ENCODE peak calls at places on chromosomes 5 and 9, in nine cellular contexts. One of them, this sample, is unnamed.

GRCh38 chr5:10701567-10702039 is 59.4 kb downstream of the DAP start:
- DNase-seq in GM03348: peak
- DNase-seq in substantia nigra: no peak
- DNase-seq in NCI-H2081: peak
- DNase-seq in psoas muscle: no peak
- DNase-seq in stimulated activated CD4-positive, alpha-beta T cell treated with anti-CD3 and anti-CD28 coated beads, Interleukin-15, amount 100 ng/mL, for 1 hour: no peak
- DNase-seq in stomach: no peak
- DNase-seq in lower lobe of right lung: no peak
- DNase-seq in astrocyte: peak
- DNase-seq in this sample: peak

GRCh38 chr5:98768160-98769005 is 5.1 kb upstream of the RGMB start:
- DNase-seq in GM03348: peak
- DNase-seq in substantia nigra: no peak
- DNase-seq in NCI-H2081: peak
- DNase-seq in psoas muscle: peak
- DNase-seq in stimulated activated CD4-positive, alpha-beta T cell treated with anti-CD3 and anti-CD28 coated beads, Interleukin-15, amount 100 ng/mL, for 1 hour: no peak
- DNase-seq in stomach: peak
- DNase-seq in lower lobe of right lung: peak
- DNase-seq in astrocyte: peak
- DNase-seq in this sample: peak

GRCh38 chr9:119802115-119802514 is 432.9 kb upstream of the BRINP1 start:
- DNase-seq in GM03348: no peak
- DNase-seq in substantia nigra: no peak
- DNase-seq in NCI-H2081: no peak
- DNase-seq in psoas muscle: no peak
- DNase-seq in stimulated activated CD4-positive, alpha-beta T cell treated with anti-CD3 and anti-CD28 coated beads, Interleukin-15, amount 100 ng/mL, for 1 hour: no peak
- DNase-seq in stomach: no peak
- DNase-seq in lower lobe of right lung: no peak
- DNase-seq in astrocyte: no peak
- DNase-seq in this sample: no peak

GRCh38 chr5:10409504-10409903 is 32.2 kb upstream of the ROPN1L start:
- DNase-seq in GM03348: no peak
- DNase-seq in substantia nigra: no peak
- DNase-seq in NCI-H2081: no peak
- DNase-seq in psoas muscle: no peak
- DNase-seq in stimulated activated CD4-positive, alpha-beta T cell treated with anti-CD3 and anti-CD28 coated beads, Interleukin-15, amount 100 ng/mL, for 1 hour: no peak
- DNase-seq in stomach: no peak
- DNase-seq in lower lobe of right lung: no peak
- DNase-seq in astrocyte: no peak
- DNase-seq in this sample: no peak

GRCh38 chr9:109467936-109468335 is 30.2 kb downstream of the PTPN3 start:
- DNase-seq in GM03348: no peak
- DNase-seq in substantia nigra: no peak
- DNase-seq in NCI-H2081: peak
- DNase-seq in psoas muscle: no peak
- DNase-seq in stimulated activated CD4-positive, alpha-beta T cell treated with anti-CD3 and anti-CD28 coated beads, Interleukin-15, amount 100 ng/mL, for 1 hour: no peak
- DNase-seq in stomach: no peak
- DNase-seq in lower lobe of right lung: no peak
- DNase-seq in astrocyte: no peak
- DNase-seq in this sample: no peak

GRCh38 chr9:33737811-33738606 is 57.4 kb upstream of the PRSS3 start:
- DNase-seq in GM03348: peak
- DNase-seq in substantia nigra: no peak
- DNase-seq in NCI-H2081: peak
- DNase-seq in psoas muscle: no peak
- DNase-seq in stimulated activated CD4-positive, alpha-beta T cell treated with anti-CD3 and anti-CD28 coated beads, Interleukin-15, amount 100 ng/mL, for 1 hour: no peak
- DNase-seq in stomach: peak
- DNase-seq in lower lobe of right lung: no peak
- DNase-seq in astrocyte: peak
- DNase-seq in this sample: no peak

GRCh38 chr5:83914199-83914598 is 193.5 kb upstream of the HAPLN1 start:
- DNase-seq in GM03348: peak
- DNase-seq in substantia nigra: no peak
- DNase-seq in NCI-H2081: no peak
- DNase-seq in psoas muscle: no peak
- DNase-seq in stimulated activated CD4-positive, alpha-beta T cell treated with anti-CD3 and anti-CD28 coated beads, Interleukin-15, amount 100 ng/mL, for 1 hour: no peak
- DNase-seq in stomach: no peak
- DNase-seq in lower lobe of right lung: no peak
- DNase-seq in astrocyte: peak
- DNase-seq in this sample: peak

GRCh38 chr5:25362799-25363198 is 718.0 kb upstream of the CDH10 start:
- DNase-seq in GM03348: no peak
- DNase-seq in substantia nigra: no peak
- DNase-seq in NCI-H2081: no peak
- DNase-seq in psoas muscle: no peak
- DNase-seq in stimulated activated CD4-positive, alpha-beta T cell treated with anti-CD3 and anti-CD28 coated beads, Interleukin-15, amount 100 ng/mL, for 1 hour: no peak
- DNase-seq in stomach: no peak
- DNase-seq in lower lobe of right lung: no peak
- DNase-seq in astrocyte: no peak
- DNase-seq in this sample: no peak

GRCh38 chr9:34717996-34718614 is 8.2 kb upstream of the CCL21 start:
- DNase-seq in GM03348: no peak
- DNase-seq in substantia nigra: no peak
- DNase-seq in NCI-H2081: no peak
- DNase-seq in psoas muscle: no peak
- DNase-seq in stimulated activated CD4-positive, alpha-beta T cell treated with anti-CD3 and anti-CD28 coated beads, Interleukin-15, amount 100 ng/mL, for 1 hour: no peak
- DNase-seq in stomach: no peak
- DNase-seq in lower lobe of right lung: no peak
- DNase-seq in astrocyte: no peak
- DNase-seq in this sample: no peak

GRCh38 chr9:99660191-99660636 is 161.5 kb upstream of the NR4A3 start:
- DNase-seq in GM03348: no peak
- DNase-seq in substantia nigra: no peak
- DNase-seq in NCI-H2081: no peak
- DNase-seq in psoas muscle: no peak
- DNase-seq in stimulated activated CD4-positive, alpha-beta T cell treated with anti-CD3 and anti-CD28 coated beads, Interleukin-15, amount 100 ng/mL, for 1 hour: no peak
- DNase-seq in stomach: no peak
- DNase-seq in lower lobe of right lung: peak
- DNase-seq in astrocyte: no peak
- DNase-seq in this sample: no peak

GRCh38 chr9:72149231-72149975 is at the start of gene GDA:
- DNase-seq in GM03348: peak
- DNase-seq in substantia nigra: no peak
- DNase-seq in NCI-H2081: peak
- DNase-seq in psoas muscle: no peak
- DNase-seq in stimulated activated CD4-positive, alpha-beta T cell treated with anti-CD3 and anti-CD28 coated beads, Interleukin-15, amount 100 ng/mL, for 1 hour: no peak
- DNase-seq in stomach: peak
- DNase-seq in lower lobe of right lung: no peak
- DNase-seq in astrocyte: no peak
- DNase-seq in this sample: no peak

GRCh38 chr9:86573886-86574285 is 219.7 kb upstream of the TUT7 start:
- DNase-seq in GM03348: peak
- DNase-seq in substantia nigra: no peak
- DNase-seq in NCI-H2081: no peak
- DNase-seq in psoas muscle: no peak
- DNase-seq in stimulated activated CD4-positive, alpha-beta T cell treated with anti-CD3 and anti-CD28 coated beads, Interleukin-15, amount 100 ng/mL, for 1 hour: no peak
- DNase-seq in stomach: no peak
- DNase-seq in lower lobe of right lung: no peak
- DNase-seq in astrocyte: no peak
- DNase-seq in this sample: no peak